ENCODE peak calls at places on chromosomes 5 and 9, in ten cellular contexts. Z is Peyer's patch; O is CD8-positive, alpha-beta memory T cell; L is A549; H is ovary; C is CD4-positive, alpha-beta memory T cell; K is body of pancreas; A is aorta; M is pancreas; P is HCT116. X is an unnamed sample. For H3K4me1, the result is how much of the 10 kb centered on the place peaks cover.

GRCh38 chr5:90483206-90483605 is 8.5 kb downstream of the POLR3G start:
- DNase-seq in Z (no peak), O (no peak), L (no peak), H (no peak), C (no peak), K (no peak), A (no peak), M (no peak), P (no peak), X (no peak)

GRCh38 chr5:168552146-168552545 is 23.0 kb downstream of the FBLL1 start:
- DNase-seq in Z (no peak), O (no peak), L (no peak), H (no peak), C (no peak), K (no peak), A (no peak), M (no peak), P (no peak), X (no peak)

GRCh38 chr5:16936150-16937022 is at the start of gene MYO10:
- DNase-seq in Z (peak), O (no peak), L (peak), H (peak), C (peak), K (peak), A (peak), M (peak), P (no peak), X (peak)

GRCh38 chr5:180605554-180606214 is 14.4 kb upstream of the SCGB3A1 start:
- DNase-seq in Z (peak), O (peak), L (peak), H (no peak), C (peak), K (peak), A (peak), M (peak), P (peak), X (peak)

GRCh38 chr5:149684371-149684770 is 45.7 kb upstream of the PPARGC1B start:
- DNase-seq in Z (no peak), O (no peak), L (no peak), H (no peak), C (no peak), K (no peak), A (no peak), M (no peak), P (no peak), X (no peak)

GRCh38 chr5:133896873-133897272 is 71.6 kb downstream of the C5orf15 start:
- DNase-seq in Z (no peak), O (no peak), L (no peak), H (no peak), C (no peak), K (no peak), A (peak), M (no peak), P (no peak), X (no peak)

GRCh38 chr5:145943674-145944121 is 7.3 kb downstream of the SH3RF2 start:
- DNase-seq in Z (peak), O (no peak), L (no peak), H (no peak), C (no peak), K (peak), A (no peak), M (peak), P (peak), X (peak)

GRCh38 chr5:149221326-149221725 is 50.3 kb upstream of the AFAP1L1 start:
- DNase-seq in Z (no peak), O (no peak), L (no peak), H (no peak), C (no peak), K (no peak), A (no peak), M (no peak), P (no peak), X (no peak)

GRCh38 chr9:134363450-134363849 is 37.2 kb downstream of the RXRA start:
- DNase-seq in Z (no peak), O (no peak), L (no peak), H (no peak), C (no peak), K (no peak), A (no peak), M (no peak), P (no peak), X (no peak)

GRCh38 chr5:93532370-93532769 is 48.6 kb downstream of the NR2F1-AS1 start:
- DNase-seq in Z (peak), O (no peak), L (no peak), H (peak), C (no peak), K (peak), A (peak), M (peak), P (no peak), X (no peak)

GRCh38 chr5:5432020-5432707 is 9.7 kb downstream of the ICE1 start:
- DNase-seq in Z (no peak), O (no peak), L (no peak), H (no peak), C (no peak), K (no peak), A (no peak), M (no peak), P (no peak), X (no peak)

GRCh38 chr5:172686111-172686510 is 45.0 kb downstream of the NEURL1B start:
- DNase-seq in Z (no peak), O (no peak), L (no peak), H (no peak), C (no peak), K (no peak), A (peak), M (no peak), P (no peak), X (no peak)

GRCh38 chr9:108702681-108703080 is 153.1 kb downstream of the ACTL7B start:
- DNase-seq in Z (no peak), O (no peak), L (no peak), H (no peak), C (no peak), K (no peak), A (no peak), M (no peak), P (no peak), X (no peak)

GRCh38 chr5:177364159-177364962 is 6.6 kb downstream of the RGS14 start:
- DNase-seq in Z (no peak), O (no peak), L (no peak), H (no peak), C (no peak), K (no peak), A (no peak), M (no peak), P (no peak), X (no peak)

GRCh38 chr5:177363565-177363964 is 5.8 kb downstream of the RGS14 start:
- DNase-seq in Z (no peak), O (no peak), L (no peak), H (no peak), C (no peak), K (no peak), A (no peak), M (no peak), P (no peak), X (no peak)

GRCh38 chr5:177362102-177362868 is 4.6 kb downstream of the RGS14 start:
- DNase-seq in Z (no peak), O (peak), L (no peak), H (no peak), C (peak), K (no peak), A (no peak), M (no peak), P (no peak), X (no peak)

GRCh38 chr5:177361418-177362101 is 3.8 kb downstream of the RGS14 start:
- DNase-seq in Z (peak), O (no peak), L (no peak), H (no peak), C (no peak), K (no peak), A (no peak), M (no peak), P (no peak), X (no peak)

GRCh38 chr5:177362871-177363507 is 5.3 kb downstream of the RGS14 start:
- DNase-seq in Z (peak), O (peak), L (peak), H (peak), C (peak), K (peak), A (peak), M (peak), P (no peak), X (no peak)
- H3K4me1 ChIP-seq in Z (under half), O (half or more), L (under half), H (under half), C (half or more), K (under half), A (under half), M (under half), P (under half), X (under half)

GRCh38 chr5:81422671-81423070 is 28.7 kb upstream of the ACOT12 start:
- DNase-seq in Z (no peak), O (no peak), L (peak), H (no peak), C (no peak), K (no peak), A (no peak), M (no peak), P (no peak), X (no peak)

GRCh38 chr5:81427566-81427965 is 33.6 kb upstream of the ACOT12 start:
- DNase-seq in Z (no peak), O (no peak), L (no peak), H (no peak), C (no peak), K (no peak), A (no peak), M (no peak), P (no peak), X (no peak)

GRCh38 chr5:81426347-81426746 is 32.4 kb upstream of the ACOT12 start:
- DNase-seq in Z (no peak), O (no peak), L (no peak), H (no peak), C (no peak), K (no peak), A (no peak), M (no peak), P (no peak), X (no peak)

GRCh38 chr5:81425569-81425968 is 31.6 kb upstream of the ACOT12 start:
- DNase-seq in Z (no peak), O (no peak), L (peak), H (no peak), C (peak), K (no peak), A (no peak), M (no peak), P (peak), X (peak)

DNA sequence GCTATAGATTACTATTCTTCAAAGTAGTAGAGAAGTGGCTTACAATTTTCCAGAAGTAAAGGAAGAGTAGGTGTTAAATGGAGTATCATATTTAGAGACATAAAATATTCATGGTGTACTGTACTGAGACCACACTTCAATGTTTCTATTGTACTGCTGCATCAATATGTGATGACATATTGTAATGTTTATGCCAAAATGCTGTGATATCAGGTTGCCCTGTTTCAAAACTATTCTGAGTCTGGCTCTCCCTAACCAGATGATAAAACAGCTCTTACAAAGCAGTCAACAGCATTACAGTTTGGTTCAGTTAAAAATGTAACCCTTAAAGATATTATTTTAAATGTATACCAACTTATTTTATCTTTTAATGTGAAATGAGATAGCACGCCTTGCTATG is 30.8 kb upstream of the ACOT12 start:
- DNase-seq in Z (no peak), O (no peak), L (no peak), H (no peak), C (no peak), K (no peak), A (no peak), M (no peak), P (no peak), X (no peak)
- H3K4me1 ChIP-seq in Z (under half), O (under half), L (half or more), H (under half), C (under half), K (under half), A (under half), M (under half), P (under half), X (under half)

GRCh38 chr9:120398286-120398685 is 181.7 kb downstream of the CDK5RAP2 start:
- DNase-seq in Z (no peak), O (no peak), L (no peak), H (no peak), C (no peak), K (no peak), A (no peak), M (no peak), P (no peak), X (no peak)
- H3K4me1 ChIP-seq in Z (under half), O (under half), L (under half), H (under half), C (under half), K (under half), A (under half), M (under half), P (under half), X (under half)

GRCh38 chr5:87121315-87122170 is 146.1 kb upstream of the RASA1 start:
- DNase-seq in Z (peak), O (peak), L (peak), H (no peak), C (peak), K (peak), A (no peak), M (no peak), P (peak), X (peak)
- H3K4me1 ChIP-seq in Z (under half), O (under half), L (under half), H (under half), C (under half), K (under half), A (under half), M (under half), P (under half), X (half or more)

GRCh38 chr5:128519830-128520229 is 18.2 kb downstream of the FBN2 start:
- DNase-seq in Z (no peak), O (no peak), L (no peak), H (no peak), C (no peak), K (no peak), A (no peak), M (no peak), P (no peak), X (no peak)

GRCh38 chr5:128512894-128513293 is 25.2 kb downstream of the FBN2 start:
- DNase-seq in Z (no peak), O (no peak), L (no peak), H (no peak), C (no peak), K (no peak), A (no peak), M (no peak), P (no peak), X (no peak)

GRCh38 chr5:128513816-128514215 is 24.2 kb downstream of the FBN2 start:
- DNase-seq in Z (no peak), O (no peak), L (no peak), H (no peak), C (no peak), K (no peak), A (no peak), M (no peak), P (no peak), X (no peak)

DNA sequence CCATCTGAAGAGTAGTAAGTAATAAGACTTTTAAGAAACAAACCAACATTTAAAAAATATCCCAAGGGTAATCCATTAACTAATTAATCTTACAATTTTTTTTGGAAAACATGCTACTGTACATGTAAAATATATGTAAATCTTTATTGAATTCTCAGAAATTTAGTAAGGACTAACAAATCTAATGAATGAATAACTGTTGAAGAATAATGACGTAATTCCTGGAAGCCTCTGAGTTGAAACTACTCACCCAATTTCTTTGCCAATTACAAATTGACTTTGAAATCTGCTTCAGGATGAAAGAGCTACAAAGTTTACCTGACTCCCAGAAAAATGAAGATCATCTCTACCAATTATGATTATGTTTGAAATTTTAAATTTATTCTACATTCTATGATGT is 21.1 kb downstream of the FBN2 start:
- DNase-seq in Z (no peak), O (no peak), L (no peak), H (no peak), C (no peak), K (no peak), A (no peak), M (no peak), P (no peak), X (no peak)
- H3K4me1 ChIP-seq in Z (under half), O (under half), L (under half), H (under half), C (under half), K (under half), A (under half), M (under half), P (under half), X (under half)

GRCh38 chr9:116327702-116328440 is 174.3 kb downstream of the PAPPA start:
- DNase-seq in Z (no peak), O (no peak), L (no peak), H (no peak), C (no peak), K (no peak), A (no peak), M (no peak), P (no peak), X (no peak)
- H3K4me1 ChIP-seq in Z (under half), O (under half), L (under half), H (under half), C (under half), K (under half), A (under half), M (under half), P (under half), X (under half)